ENCODE peak calls at places on chromosome 16, in six cellular contexts. N is endothelial cell of umbilical vein, Y is SK-N-SH, Q is HCT116, I is esophagus muscularis mucosa, H is stomach. J is an unnamed sample.

GRCh38 chr16:12081048-12081404 is 104.5 kb downstream of the SNX29 start:
- DNase-seq in N (no peak), Y (no peak), Q (no peak), I (no peak), H (no peak), J (peak)

GRCh38 chr16:55169780-55170179 is 154.2 kb upstream of the IRX6 start:
- DNase-seq in N (no peak), Y (no peak), Q (no peak), I (no peak), H (no peak), J (no peak)

GRCh38 chr16:81901483-81901882 is 109.8 kb downstream of the SDR42E1 start:
- DNase-seq in N (peak), Y (no peak), Q (no peak), I (no peak), H (peak), J (no peak)

GRCh38 chr16:28974007-28974436 is 556 bp upstream of the SPNS1 start:
- DNase-seq in N (peak), Y (peak), Q (peak), I (no peak), H (peak), J (no peak)

GRCh38 chr16:90037202-90037765 is 18.0 kb upstream of the DBNDD1 start:
- DNase-seq in N (no peak), Y (no peak), Q (no peak), I (no peak), H (no peak), J (no peak)

GRCh38 chr16:81632392-81633146 is 146.5 kb upstream of the PLCG2 start:
- DNase-seq in N (peak), Y (no peak), Q (peak), I (no peak), H (peak), J (no peak)

GRCh38 chr16:70610273-70611223 is 35.8 kb upstream of the IL34 start:
- DNase-seq in N (peak), Y (no peak), Q (no peak), I (no peak), H (no peak), J (no peak)

GRCh38 chr16:78906135-78906534 is 694.4 kb downstream of the MAF start:
- DNase-seq in N (no peak), Y (no peak), Q (no peak), I (no peak), H (no peak), J (no peak)

GRCh38 chr16:89982318-89982717 is 33.8 kb downstream of the DEF8 start:
- DNase-seq in N (no peak), Y (no peak), Q (no peak), I (no peak), H (no peak), J (no peak)

GRCh38 chr16:50519602-50520001 is 28.6 kb upstream of the NKD1 start:
- DNase-seq in N (no peak), Y (no peak), Q (no peak), I (no peak), H (no peak), J (no peak)

GRCh38 chr16:50516401-50516800 is 31.8 kb upstream of the NKD1 start:
- DNase-seq in N (no peak), Y (no peak), Q (no peak), I (no peak), H (no peak), J (no peak)

GRCh38 chr16:50516890-50517289 is 31.3 kb upstream of the NKD1 start:
- DNase-seq in N (no peak), Y (no peak), Q (no peak), I (no peak), H (no peak), J (no peak)

GRCh38 chr16:50519001-50519400 is 29.2 kb upstream of the NKD1 start:
- DNase-seq in N (no peak), Y (no peak), Q (no peak), I (no peak), H (peak), J (no peak)

DNA sequence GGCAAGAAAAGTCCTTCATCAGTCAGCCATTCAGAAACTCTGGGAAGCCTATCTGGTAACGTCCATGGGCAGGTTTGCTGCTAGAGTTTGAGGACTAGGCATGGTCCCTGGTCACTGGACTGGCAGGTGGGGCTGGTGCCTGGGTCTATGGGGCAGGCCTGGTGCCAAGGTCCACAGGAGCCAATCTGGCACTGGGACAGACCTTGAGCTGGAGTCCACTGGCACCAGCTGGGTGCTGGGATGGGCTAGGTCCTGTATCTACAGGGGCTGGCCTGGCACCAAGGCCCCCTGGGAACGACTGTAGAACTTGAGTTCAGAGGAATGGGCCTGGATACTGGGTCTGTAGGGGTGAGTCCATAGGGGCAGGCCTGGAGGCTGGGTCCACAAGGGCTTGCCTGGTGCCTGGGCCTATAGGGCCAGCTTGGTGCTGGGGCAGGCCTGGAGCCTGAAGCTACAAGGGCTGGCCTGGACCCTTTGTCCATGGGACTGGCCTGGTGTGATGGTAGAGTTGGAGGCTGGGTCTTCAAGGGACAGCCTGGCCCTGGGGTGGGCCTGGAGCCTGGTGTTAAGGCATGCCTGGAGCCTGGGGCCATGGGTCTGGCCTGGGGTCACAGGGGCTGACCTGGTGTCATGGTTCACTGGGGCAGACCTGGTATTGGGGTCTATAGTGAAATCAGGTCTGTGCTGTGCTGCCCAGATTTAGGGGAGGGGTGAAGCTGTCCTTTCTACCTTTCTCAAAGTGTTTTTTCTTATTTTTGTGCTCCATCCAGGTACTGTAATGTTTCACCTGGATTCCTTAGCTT is 30.5 kb upstream of the NKD1 start:
- DNase-seq in N (no peak), Y (no peak), Q (no peak), I (no peak), H (peak), J (no peak)
- H3K4me3 ChIP-seq in N (no peak), Y (no peak), Q (no peak), I (no peak), H (no peak), J (no peak)

GRCh38 chr16:4814542-4815173 is 12.2 kb upstream of the ROGDI start:
- DNase-seq in N (no peak), Y (no peak), Q (no peak), I (no peak), H (no peak), J (no peak)

GRCh38 chr16:4813251-4814003 is 11.0 kb upstream of the ROGDI start:
- DNase-seq in N (no peak), Y (no peak), Q (no peak), I (no peak), H (no peak), J (no peak)

GRCh38 chr16:4811773-4812172 is 9.3 kb upstream of the ROGDI start:
- DNase-seq in N (no peak), Y (no peak), Q (no peak), I (no peak), H (no peak), J (no peak)

GRCh38 chr16:4811242-4811641 is 8.8 kb upstream of the ROGDI start:
- DNase-seq in N (no peak), Y (no peak), Q (no peak), I (no peak), H (no peak), J (no peak)

GRCh38 chr16:4814046-4814445 is 11.6 kb upstream of the ROGDI start:
- DNase-seq in N (no peak), Y (no peak), Q (no peak), I (no peak), H (no peak), J (no peak)
- TF ChIP-seq POLR2AphosphoS5 in N (no peak), Y (no peak), Q (no peak), I (peak), H (peak), J (no peak)

GRCh38 chr16:87778830-87779579 is 13.2 kb upstream of the KLHDC4 start:
- DNase-seq in N (peak), Y (peak), Q (peak), I (peak), H (peak), J (peak)

GRCh38 chr16:87784812-87785211 is 19.0 kb upstream of the KLHDC4 start:
- DNase-seq in N (no peak), Y (no peak), Q (no peak), I (no peak), H (no peak), J (no peak)

GRCh38 chr16:87778476-87778829 is 12.7 kb upstream of the KLHDC4 start:
- DNase-seq in N (no peak), Y (no peak), Q (no peak), I (no peak), H (no peak), J (no peak)

GRCh38 chr16:87780385-87780989 is 14.7 kb upstream of the KLHDC4 start:
- DNase-seq in N (peak), Y (no peak), Q (no peak), I (no peak), H (peak), J (no peak)
- H3K4me3 ChIP-seq in N (no peak), Y (no peak), Q (no peak), I (no peak), H (no peak), J (no peak)

GRCh38 chr16:84115919-84116719 is 623 bp downstream of the MBTPS1 start:
- DNase-seq in N (peak), Y (no peak), Q (no peak), I (no peak), H (peak), J (no peak)

GRCh38 chr16:84119368-84119767 is 2.6 kb upstream of the MBTPS1 start:
- DNase-seq in N (no peak), Y (no peak), Q (no peak), I (no peak), H (no peak), J (no peak)

GRCh38 chr16:84117482-84117843 is 721 bp upstream of the MBTPS1 start:
- DNase-seq in N (peak), Y (peak), Q (no peak), I (no peak), H (no peak), J (no peak)

GRCh38 chr16:84120023-84120422 is 3.3 kb upstream of the MBTPS1 start:
- DNase-seq in N (no peak), Y (no peak), Q (no peak), I (no peak), H (no peak), J (no peak)

GRCh38 chr16:84116720-84117481 is at the start of gene MBTPS1:
- DNase-seq in N (peak), Y (peak), Q (peak), I (peak), H (peak), J (peak)
- TF ChIP-seq POLR2AphosphoS5 in N (peak), Y (peak), Q (peak), I (peak), H (peak), J (peak)

GRCh38 chr16:84957792-84958191 is 53.5 kb downstream of the ZDHHC7 start:
- DNase-seq in N (no peak), Y (no peak), Q (no peak), I (no peak), H (no peak), J (no peak)
- H3K4me3 ChIP-seq in N (no peak), Y (no peak), Q (no peak), I (no peak), H (no peak), J (no peak)

DNA sequence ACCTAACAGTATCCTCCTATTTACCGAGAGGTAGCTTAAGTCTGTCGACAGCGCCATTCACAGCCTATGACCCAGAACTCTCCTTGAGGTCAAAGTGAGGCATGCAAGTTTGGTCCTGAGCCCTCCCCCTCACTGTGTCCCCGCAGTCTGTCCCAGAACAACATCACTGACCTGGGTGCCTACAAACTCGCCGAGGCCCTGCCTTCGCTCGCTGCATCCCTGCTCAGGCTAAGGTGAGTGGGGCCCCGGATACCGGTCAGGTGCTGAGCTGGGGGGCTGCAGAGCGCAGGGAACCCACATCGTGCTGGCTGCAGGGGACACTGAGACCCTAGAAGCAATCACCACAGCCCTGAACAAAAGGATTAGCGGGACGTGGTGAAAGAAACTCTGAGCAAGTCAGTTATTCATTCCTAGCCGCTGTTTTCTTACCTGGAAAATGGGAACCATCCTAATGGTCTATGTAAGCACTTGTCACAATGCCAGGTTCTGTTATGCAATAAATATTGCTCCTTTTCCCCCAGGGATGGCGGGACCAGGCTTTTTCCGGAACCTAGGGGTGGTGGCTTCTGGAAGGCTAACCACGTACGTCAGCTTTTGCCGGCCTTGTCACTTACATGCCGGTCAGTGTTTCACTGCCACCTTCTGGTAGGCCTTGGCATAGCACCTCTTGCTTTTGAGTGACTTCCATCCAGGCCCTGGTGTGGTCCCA is 23.8 kb downstream of the DEXI start:
- DNase-seq in N (peak), Y (peak), Q (peak), I (peak), H (peak), J (peak)
- TF ChIP-seq POLR2AphosphoS5 in N (no peak), Y (no peak), Q (no peak), I (peak), H (peak), J (no peak)

GRCh38 chr16:14098081-14098480 is 27.0 kb downstream of the MRTFB start:
- DNase-seq in N (no peak), Y (no peak), Q (no peak), I (no peak), H (no peak), J (no peak)
- H3K4me3 ChIP-seq in N (no peak), Y (no peak), Q (no peak), I (no peak), H (no peak), J (no peak)

DNA sequence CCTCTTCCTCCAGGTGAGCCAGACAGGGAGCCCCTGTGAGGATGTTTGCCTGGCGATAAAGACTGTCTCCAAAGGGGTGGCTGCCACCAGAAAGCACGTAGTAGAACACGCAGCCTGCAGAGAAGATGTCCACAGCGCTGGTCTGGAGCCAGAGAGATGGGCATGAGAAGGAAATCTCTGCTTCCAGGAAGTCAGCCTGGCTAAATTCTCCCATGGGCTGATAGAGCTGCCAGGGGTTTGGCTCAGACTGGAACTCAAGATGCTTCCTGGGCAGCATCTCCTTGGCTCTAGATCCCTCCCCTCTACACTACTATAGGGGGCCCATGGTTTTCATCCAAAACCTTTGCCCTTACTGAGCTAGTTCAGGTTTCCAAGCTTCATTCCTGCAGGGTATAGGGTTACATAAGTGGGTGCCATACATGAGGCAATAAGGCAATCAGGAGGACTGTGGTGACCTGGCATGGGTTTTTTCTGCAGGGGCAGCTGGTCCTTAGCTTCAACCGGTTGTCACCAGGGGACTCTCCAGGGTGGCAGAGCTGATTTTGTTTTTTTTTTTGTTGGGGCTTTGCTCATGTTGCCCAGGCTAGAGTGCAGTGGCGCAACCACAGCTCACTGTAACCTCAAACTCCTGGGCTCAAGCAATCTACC is 13.6 kb downstream of the PLK1 start:
- DNase-seq in N (no peak), Y (no peak), Q (no peak), I (no peak), H (no peak), J (no peak)
- TF ChIP-seq POLR2AphosphoS5 in N (no peak), Y (no peak), Q (no peak), I (no peak), H (no peak), J (no peak)

J was measured in suprapubic skin.